ENCODE peak calls at places on chromosomes 4 and X, in ten cellular contexts. Z is GM06990, A is chondrocyte, G is tibial artery, B is mucosa of descending colon, C is GM12864, Y is colonic mucosa, N is Calu3, E is transverse colon, F is neural progenitor cell. X is an unnamed sample.

GRCh38 chr4:177220376-177220775 is 89.3 kb upstream of the NEIL3 start:
- DNase-seq in B (no peak), G (no peak), F (no peak), E (no peak), Y (no peak), A (no peak), Z (no peak), N (no peak), C (no peak), X (no peak)

GRCh38 chr4:41216294-41217019 is 2.1 kb upstream of the APBB2 start:
- DNase-seq in F (peak; percentile 78), C (peak; percentile 55), E (peak; percentile 86), Z (peak; percentile 84), A (no peak), B (peak; percentile 87), Y (peak; percentile 83), G (peak; percentile 86), N (peak; percentile 82), X (peak; percentile 83)

GRCh38 chrX:100447563-100448397 is 37.7 kb upstream of the PCDH19 start:
- DNase-seq in G (no peak), Y (peak; percentile 25), N (peak; percentile 52), F (peak; percentile 63), B (no peak), C (no peak), Z (no peak), E (peak; percentile 38), A (no peak), X (peak; percentile 73)

GRCh38 chr4:11297201-11297600 is 131.5 kb downstream of the HS3ST1 start:
- DNase-seq in F (no peak), N (no peak), A (no peak), G (no peak), C (no peak), B (no peak), E (no peak), Y (no peak), Z (no peak), X (no peak)

GRCh38 chr4:8369426-8370105 is 71.0 kb downstream of the ACOX3 start:
- DNase-seq in A (peak; percentile 86), F (no peak), C (no peak), E (no peak), Z (no peak), G (no peak), B (peak; percentile 31), Y (no peak), N (no peak), X (no peak)

GRCh38 chr4:73451978-73452747 is 16.1 kb downstream of the AFP start:
- DNase-seq in B (no peak), F (no peak), G (no peak), Z (no peak), Y (no peak), E (no peak), N (no peak), C (no peak), A (no peak), X (no peak)

GRCh38 chr4:186485621-186486062 is 69.7 kb downstream of the MTNR1A start:
- DNase-seq in G (peak; percentile 66), Z (no peak), C (no peak), A (no peak), N (no peak), Y (no peak), B (no peak), E (no peak), F (peak; percentile 21), X (peak; percentile 27)

GRCh38 chrX:65688403-65688881 is 21.0 kb downstream of the MSN start:
- DNase-seq in Z (peak; percentile 69), G (no peak), C (peak; percentile 74), F (no peak), N (no peak), B (no peak), Y (no peak), E (peak; percentile 21), A (no peak), X (no peak)

GRCh38 chr4:143443728-143444127 is 69.8 kb upstream of the SMARCA5 start:
- DNase-seq in N (no peak), Y (no peak), G (no peak), A (no peak), E (no peak), B (no peak), F (no peak), Z (no peak), C (no peak), X (no peak)

GRCh38 chrX:131789664-131790063 is 233.4 kb upstream of the STK26 start:
- DNase-seq in E (no peak), Z (peak; percentile 30), N (no peak), G (no peak), C (no peak), A (no peak), B (no peak), Y (no peak), F (no peak), X (no peak)

GRCh38 chrX:131778269-131779218 is 234.7 kb downstream of the OR13H1 start:
- DNase-seq in C (no peak), A (no peak), G (no peak), F (no peak), Y (peak; percentile 88), N (no peak), B (no peak), E (peak; percentile 79), Z (peak; percentile 56), X (no peak)

GRCh38 chrX:131779313-131779712 is 235.4 kb downstream of the OR13H1 start:
- DNase-seq in Z (no peak), F (no peak), G (no peak), A (no peak), N (no peak), Y (no peak), B (no peak), C (no peak), E (no peak), X (no peak)

GRCh38 chrX:131783555-131784338 is 239.4 kb upstream of the STK26 start:
- DNase-seq in G (no peak), E (peak; percentile 83), Z (peak; percentile 48), B (no peak), C (no peak), F (no peak), N (no peak), Y (peak; percentile 88), A (no peak), X (no peak)
- TF ChIP-seq CTCF in G (no peak), E (no peak), Z (peak; percentile 47), B (no peak), C (no peak), F (no peak), N (no peak), Y (peak; percentile 45), A (no peak), X (no peak)

GRCh38 chrX:137164329-137164728 is 130.5 kb upstream of the GPR101 start:
- DNase-seq in B (no peak), F (no peak), C (no peak), A (no peak), Z (no peak), E (no peak), Y (no peak), G (no peak), N (no peak), X (no peak)

GRCh38 chrX:137171626-137172025 is 137.8 kb upstream of the GPR101 start:
- DNase-seq in G (no peak), E (no peak), F (no peak), Y (no peak), Z (no peak), C (no peak), N (no peak), B (no peak), A (no peak), X (no peak)

DNA sequence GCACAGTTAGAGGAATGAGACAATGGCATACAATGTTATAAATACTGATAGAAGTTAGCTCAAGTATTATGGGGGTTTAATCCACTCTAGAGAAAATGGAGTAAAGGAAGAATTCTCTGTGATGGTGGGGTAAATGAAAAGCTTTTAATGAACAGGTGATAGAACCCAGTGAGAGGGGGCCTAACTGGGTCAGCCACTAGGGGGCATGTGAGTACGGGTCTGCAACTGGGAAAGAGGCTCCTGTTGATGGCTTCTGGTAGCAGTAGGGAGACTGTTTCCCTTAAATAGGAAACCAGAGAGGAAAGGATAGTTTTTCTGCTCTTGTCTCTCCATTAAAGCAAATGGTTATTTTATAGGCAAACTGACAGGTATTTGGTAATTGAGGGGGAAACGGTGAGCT is 132.8 kb upstream of the GPR101 start:
- DNase-seq in A (no peak), B (no peak), F (peak; percentile 51), E (no peak), Z (no peak), Y (peak; percentile 17), G (no peak), N (peak; percentile 1), C (no peak), X (peak; percentile 20)
- TF ChIP-seq CTCF in A (peak; percentile 23), B (no peak), F (peak; percentile 67), E (no peak), Z (peak; percentile 51), Y (no peak), G (no peak), N (no peak), C (peak; percentile 45), X (peak; percentile 18)

GRCh38 chrX:129731228-129731627 is 7.6 kb upstream of the XPNPEP2 start:
- DNase-seq in F (no peak), C (no peak), N (no peak), Z (no peak), G (no peak), Y (no peak), B (no peak), A (no peak), E (no peak), X (no peak)
- TF ChIP-seq CTCF in F (no peak), C (no peak), N (no peak), Z (no peak), G (no peak), Y (no peak), B (no peak), A (no peak), E (no peak), X (no peak)

GRCh38 chr4:166165829-166166420 is 292.9 kb downstream of the TLL1 start:
- DNase-seq in E (no peak), A (no peak), B (no peak), F (peak; percentile 79), Y (peak; percentile 18), C (peak; percentile 42), G (no peak), Z (peak; percentile 35), N (peak; percentile 16), X (no peak)

GRCh38 chr4:166172619-166173018 is 299.6 kb downstream of the TLL1 start:
- DNase-seq in E (no peak), A (no peak), C (no peak), N (no peak), B (no peak), Y (no peak), G (no peak), Z (no peak), F (no peak), X (no peak)

GRCh38 chr4:166174717-166175510 is 301.9 kb downstream of the TLL1 start:
- DNase-seq in F (no peak), A (no peak), Y (no peak), G (no peak), Z (no peak), B (no peak), E (no peak), C (no peak), N (no peak), X (no peak)

GRCh38 chr4:166169111-166169510 is 296.1 kb downstream of the TLL1 start:
- DNase-seq in G (no peak), C (no peak), F (peak; percentile 58), N (no peak), E (no peak), B (no peak), Z (no peak), A (no peak), Y (no peak), X (peak; percentile 42)
- TF ChIP-seq CTCF in G (no peak), C (peak; percentile 33), F (peak; percentile 65), N (no peak), E (no peak), B (no peak), Z (peak; percentile 56), A (peak; percentile 56), Y (no peak), X (no peak)